ENCODE peak calls at places on chromosomes 13 and 19, in seven cellular contexts. S is caudate nucleus, X is ureter, D is AG09319, L is T follicular helper cell, Y is cardiac muscle cell, R is G401. A is an unnamed sample.

GRCh38 chr19:3015126-3016057 is 13.7 kb downstream of the TLE2 start:
- DNase-seq in S (no peak), X (no peak), D (no peak), L (no peak), Y (no peak), R (no peak), A (no peak)

GRCh38 chr13:49874430-49874829 is 61.7 kb downstream of the SPRYD7 start:
- DNase-seq in S (no peak), X (no peak), D (no peak), L (no peak), Y (no peak), R (no peak), A (no peak)

GRCh38 chr13:27607125-27607524 is 13.2 kb downstream of the LNX2 start:
- DNase-seq in S (no peak), X (no peak), D (no peak), L (no peak), Y (peak), R (no peak), A (peak)

GRCh38 chr19:35076657-35077056 is 35.1 kb downstream of the HPN start:
- DNase-seq in S (no peak), X (no peak), D (no peak), L (no peak), Y (no peak), R (no peak), A (no peak)

GRCh38 chr19:35991731-35992450 is 3.1 kb upstream of the SDHAF1 start:
- DNase-seq in S (no peak), X (no peak), D (no peak), L (no peak), Y (no peak), R (no peak), A (no peak)

GRCh38 chr19:570315-570714 is 2.1 kb upstream of the BSG start:
- DNase-seq in S (no peak), X (no peak), D (no peak), L (no peak), Y (no peak), R (no peak), A (peak)

GRCh38 chr13:45238945-45239795 is 38.3 kb upstream of the KCTD4 start:
- DNase-seq in S (no peak), X (no peak), D (no peak), L (no peak), Y (no peak), R (no peak), A (no peak)

GRCh38 chr13:108795841-108796240 is 166.4 kb downstream of the MYO16 start:
- DNase-seq in S (no peak), X (no peak), D (no peak), L (no peak), Y (no peak), R (no peak), A (no peak)

GRCh38 chr13:29227560-29227959 is 367.9 kb downstream of the SLC7A1 start:
- DNase-seq in S (no peak), X (no peak), D (no peak), L (no peak), Y (no peak), R (no peak), A (no peak)

GRCh38 chr13:23547000-23547590 is 23.1 kb upstream of the TNFRSF19 start:
- DNase-seq in S (no peak), X (peak), D (no peak), L (no peak), Y (no peak), R (no peak), A (peak)

GRCh38 chr19:44990966-44991365 is 10.3 kb upstream of the RELB start:
- DNase-seq in S (no peak), X (no peak), D (no peak), L (no peak), Y (no peak), R (no peak), A (no peak)

GRCh38 chr19:11378319-11379189 is 4.1 kb downstream of the SWSAP1 start:
- DNase-seq in S (no peak), X (no peak), D (no peak), L (no peak), Y (peak), R (peak), A (peak)

GRCh38 chr13:40452038-40452666 is 214.3 kb downstream of the FOXO1 start:
- DNase-seq in S (no peak), X (no peak), D (no peak), L (no peak), Y (no peak), R (no peak), A (no peak)

GRCh38 chr19:32199501-32200040 is 145.8 kb upstream of the ZNF507 start:
- DNase-seq in S (no peak), X (peak), D (no peak), L (no peak), Y (no peak), R (no peak), A (no peak)

GRCh38 chr13:63625869-63626268 is 2210.2 kb upstream of the PCDH20 start:
- DNase-seq in S (no peak), X (no peak), D (no peak), L (no peak), Y (no peak), R (no peak), A (no peak)